ENCODE peak calls at places on chromosomes 7 and 10, in four cellular contexts. P is Peyer's patch, L is astrocyte, H is upper lobe of right lung. M is an unnamed sample.

GRCh38 chr7:1889556-1890181 is 219.6 kb downstream of the ELFN1 start:
- DNase-seq in L (peak; percentile 89), P (no peak), H (no peak), M (peak; percentile 57)

GRCh38 chr7:114341648-114342047 is 73.0 kb upstream of the FOXP2 start:
- DNase-seq in P (no peak), H (no peak), L (no peak), M (no peak)

GRCh38 chr10:44334621-44335184 is 50.2 kb downstream of the CXCL12 start:
- DNase-seq in L (peak; percentile 73), H (no peak), P (no peak), M (no peak)

GRCh38 chr10:87505366-87506113 is 847 bp downstream of the MINPP1 start:
- DNase-seq in H (peak; percentile 82), P (peak; percentile 80), L (peak; percentile 26), M (peak; percentile 83)

GRCh38 chr10:13329565-13329964 is 18.5 kb downstream of the SEPHS1 start:
- DNase-seq in P (no peak), H (no peak), L (no peak), M (no peak)

GRCh38 chr10:63465293-63466167 is at the start of gene JMJD1C:
- DNase-seq in L (peak; percentile 84), P (peak; percentile 86), H (peak; percentile 92), M (peak; percentile 92)

GRCh38 chr10:77887631-77888355 is 38.8 kb downstream of the DLG5 start:
- DNase-seq in H (no peak), P (no peak), L (no peak), M (peak; percentile 66)

GRCh38 chr7:117139691-117139984 is 183.2 kb downstream of the WNT2 start:
- DNase-seq in L (no peak), H (no peak), P (no peak), M (no peak)

DNA sequence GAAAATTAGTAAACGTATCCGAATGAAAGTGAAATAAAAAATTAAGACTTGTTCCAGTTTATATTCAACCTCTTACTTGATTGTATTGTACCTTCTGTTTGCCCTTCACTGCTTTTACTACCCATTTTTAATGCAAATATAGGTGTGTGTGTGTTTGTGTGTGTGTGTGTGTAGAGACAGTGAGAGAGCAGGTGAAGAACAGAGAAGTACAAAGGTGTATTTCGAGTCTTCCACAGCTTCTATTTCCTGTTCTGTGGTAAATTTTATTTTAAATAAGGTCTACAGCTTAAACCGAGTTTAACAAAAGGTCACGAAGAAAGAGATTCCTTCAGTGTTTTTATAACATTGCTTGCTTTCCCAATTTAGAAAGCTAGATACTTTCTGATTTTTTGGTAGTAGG is 12.7 kb upstream of the SVIL start:
- DNase-seq in P (no peak), L (no peak), H (no peak), M (no peak)
- H3K4me1 ChIP-seq in P (no peaks in the 10 kb centered on the region), L (peaks cover 60% of the 10 kb centered on the region), H (peaks cover 25% of the 10 kb centered on the region), M (no peaks in the 10 kb centered on the region)

GRCh38 chr10:118483496-118483895 is 112.0 kb downstream of the PRLHR start:
- DNase-seq in L (no peak), P (no peak), H (no peak), M (no peak)
- TF ChIP-seq CTCF in L (no peak), P (no peak), H (no peak), M (no peak)

GRCh38 chr10:24324651-24325050 is 115.7 kb downstream of the KIAA1217 start:
- DNase-seq in H (no peak), L (no peak), P (no peak), M (no peak)
- H3K4me3 ChIP-seq in H (no peak overlapping the region), L (no peak overlapping the region), P (no peak overlapping the region), M (no peak overlapping the region)

DNA sequence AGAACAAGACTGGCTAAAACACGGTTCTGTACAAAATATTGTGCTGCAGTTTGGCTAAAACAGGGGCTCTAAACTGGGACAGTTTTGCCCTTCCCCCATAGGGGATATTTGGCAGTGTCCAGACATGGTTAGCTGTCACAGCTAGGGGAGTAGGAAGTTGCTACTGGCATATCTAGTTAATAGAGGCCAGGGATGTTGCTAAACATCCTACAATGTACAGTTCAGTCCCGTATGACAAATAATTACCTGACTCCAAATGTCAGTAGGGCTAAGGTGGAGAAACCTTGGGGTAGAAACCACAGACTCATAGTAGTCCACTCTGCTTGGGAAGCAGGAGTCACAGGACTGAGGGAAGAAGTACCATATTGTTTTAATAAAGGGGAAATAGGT is 39.8 kb downstream of the WBP1L start:
- DNase-seq in P (no peak), L (no peak), H (no peak), M (no peak)
- H3K4me1 ChIP-seq in P (no peaks in the 10 kb centered on the region), L (peaks cover 43% of the 10 kb centered on the region), H (peaks cover 76% of the 10 kb centered on the region), M (peaks cover 55% of the 10 kb centered on the region)

DNA sequence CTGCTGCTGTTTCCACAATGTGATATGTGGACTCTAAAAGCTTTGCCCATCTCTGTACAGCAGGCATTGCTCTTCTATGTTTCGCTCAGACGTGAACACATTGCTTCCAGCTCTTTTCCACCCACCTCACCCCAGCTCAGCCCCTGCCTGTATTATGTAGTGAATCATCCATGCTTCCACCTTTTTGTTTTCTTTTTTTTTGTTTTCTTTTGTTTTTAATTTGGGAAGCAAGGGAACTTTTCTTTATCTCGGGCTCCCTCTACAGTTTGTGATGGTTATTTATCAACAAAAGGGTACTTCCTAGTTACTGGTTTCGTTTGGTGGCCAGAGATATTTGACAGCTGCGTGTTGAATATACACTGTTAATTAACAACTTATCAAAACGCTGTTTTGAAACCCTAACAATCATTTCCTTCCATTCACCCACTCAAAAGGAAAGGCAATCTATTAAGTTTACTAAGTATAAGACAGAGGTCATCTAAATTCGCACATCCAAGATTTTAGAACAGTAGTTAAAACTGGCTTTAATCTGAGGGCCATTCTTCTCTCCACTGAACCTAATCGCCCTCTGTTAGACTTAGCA is 127.9 kb upstream of the STK17A start:
- DNase-seq in P (no peak), L (peak; percentile 31), H (no peak), M (no peak)
- TF ChIP-seq CTCF in P (peak; percentile 35), L (peak; percentile 59), H (peak; percentile 43), M (peak; percentile 28)

M was measured in kidney.